ENCODE peak calls at places on chromosomes 12 and 14, in nine cellular contexts. T is PC-9, D is GM06990, Q is uterus, N is neural progenitor cell, P is upper lobe of right lung, O is H1, H is stomach, A is HCT116. Y is an unnamed sample.

GRCh38 chr12:116520801-116521471 is 38.2 kb upstream of the MAP1LC3B2 start:
- DNase-seq in T (no peak), D (no peak), Q (no peak), N (no peak), P (no peak), O (no peak), H (no peak), A (no peak), Y (no peak)

GRCh38 chr12:75503459-75503858 is 8.0 kb downstream of the KRR1 start:
- DNase-seq in T (no peak), D (no peak), Q (no peak), N (no peak), P (no peak), O (no peak), H (no peak), A (no peak), Y (no peak)

GRCh38 chr14:59454131-59454530 is 11.0 kb downstream of the GPR135 start:
- DNase-seq in T (no peak), D (no peak), Q (no peak), N (no peak), P (no peak), O (no peak), H (no peak), A (no peak), Y (no peak)

GRCh38 chr12:2551097-2551496 is 243.7 kb upstream of the FKBP4 start:
- DNase-seq in T (no peak), D (no peak), Q (no peak), N (no peak), P (no peak), O (no peak), H (no peak), A (no peak), Y (no peak)

GRCh38 chr14:21917699-21918436 is 244.2 kb upstream of the OR4E1 start:
- DNase-seq in T (peak; percentile 93), D (no peak), Q (peak; percentile 25), N (peak; percentile 68), P (no peak), O (no peak), H (peak; percentile 53), A (peak; percentile 31), Y (peak; percentile 79)

GRCh38 chr14:36746907-36747306 is 85.2 kb downstream of the PAX9 start:
- DNase-seq in T (no peak), D (no peak), Q (no peak), N (no peak), P (no peak), O (no peak), H (no peak), A (no peak), Y (no peak)

GRCh38 chr12:9340422-9341259 is 132.4 kb upstream of the PZP start:
- DNase-seq in T (no peak), D (no peak), Q (no peak), N (no peak), P (no peak), O (no peak), H (no peak), A (no peak), Y (no peak)

GRCh38 chr14:61258985-61259384 is 22.2 kb downstream of the TMEM30B start:
- DNase-seq in T (no peak), D (no peak), Q (no peak), N (no peak), P (no peak), O (no peak), H (no peak), A (no peak), Y (no peak)

GRCh38 chr12:53752651-53753050 is 872 bp upstream of the CISTR start:
- DNase-seq in T (no peak), D (no peak), Q (no peak), N (no peak), P (no peak), O (no peak), H (no peak), A (no peak), Y (no peak)

GRCh38 chr12:121801601-121802484 is 2.0 kb upstream of the SETD1B start:
- DNase-seq in T (no peak), D (no peak), Q (no peak), N (peak; percentile 58), P (no peak), O (no peak), H (no peak), A (no peak), Y (no peak)

GRCh38 chr14:101761881-101762529 is 496 bp downstream of the PPP2R5C start:
- DNase-seq in T (peak; percentile 32), D (peak; percentile 48), Q (peak; percentile 37), N (peak; percentile 39), P (peak; percentile 82), O (no peak), H (peak; percentile 54), A (no peak), Y (peak; percentile 67)

GRCh38 chr12:111404362-111405148 is 1.2 kb upstream of the SH2B3 start:
- DNase-seq in T (no peak), D (no peak), Q (peak; percentile 53), N (peak; percentile 57), P (no peak), O (no peak), H (no peak), A (no peak), Y (no peak)

GRCh38 chr14:24422261-24422660 is 7.2 kb downstream of the CBLN3 start:
- DNase-seq in T (no peak), D (no peak), Q (no peak), N (no peak), P (no peak), O (no peak), H (no peak), A (no peak), Y (no peak)

GRCh38 chr12:34292736-34293625 is 270.7 kb downstream of the ALG10 start:
- DNase-seq in T (no peak), D (no peak), Q (peak; percentile 5), N (no peak), P (peak; percentile 42), O (no peak), H (no peak), A (no peak), Y (no peak)

GRCh38 chr12:28550757-28551381 is 360.6 kb downstream of the CCDC91 start:
- DNase-seq in T (peak; percentile 71), D (no peak), Q (no peak), N (no peak), P (no peak), O (no peak), H (no peak), A (peak; percentile 37), Y (no peak)

GRCh38 chr12:90331821-90332220 is 623.2 kb downstream of the CCER1 start:
- DNase-seq in T (no peak), D (no peak), Q (no peak), N (no peak), P (no peak), O (no peak), H (no peak), A (no peak), Y (no peak)

GRCh38 chr12:129186952-129187351 is 333.7 kb downstream of the GLT1D1 start:
- DNase-seq in T (no peak), D (no peak), Q (no peak), N (peak; percentile 18), P (no peak), O (no peak), H (no peak), A (no peak), Y (no peak)

DNA sequence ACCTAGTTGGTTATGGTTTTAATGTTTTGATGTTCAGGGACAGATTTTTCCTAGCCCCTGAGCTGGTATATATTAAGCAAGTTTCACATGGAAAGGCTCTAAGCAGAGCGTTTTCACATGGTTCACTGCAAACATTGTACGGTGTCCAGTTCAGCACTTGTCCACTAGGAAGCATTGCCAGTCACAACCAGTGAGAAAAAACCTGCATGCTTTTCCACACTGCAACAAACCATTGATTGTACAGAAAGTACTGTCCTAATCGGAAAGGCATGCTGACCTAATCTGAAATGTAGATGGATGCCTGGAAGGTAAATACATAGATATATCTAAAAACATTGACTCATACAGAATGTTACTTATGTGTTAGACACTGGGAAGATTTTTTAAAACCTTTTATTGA is 25.0 kb upstream of the NPAS3 start:
- DNase-seq in T (no peak), D (no peak), Q (no peak), N (no peak), P (no peak), O (no peak), H (no peak), A (no peak), Y (no peak)
- TF ChIP-seq CTCF in T (no peak), D (no peak), Q (no peak), N (peak; percentile 10), P (no peak), O (no peak), H (no peak), A (no peak), Y (no peak)

GRCh38 chr12:130872179-130873096 is 572 bp downstream of the RAN start:
- DNase-seq in T (no peak), D (peak; percentile 71), Q (no peak), N (peak; percentile 71), P (peak; percentile 80), O (no peak), H (peak; percentile 38), A (no peak), Y (no peak)
- H3K36me3 ChIP-seq in T (peaks cover 49% of the 10 kb centered on the region), D (peaks cover 9% of the 10 kb centered on the region), Q (no peaks in the 10 kb centered on the region), N (peaks cover 35% of the 10 kb centered on the region), P (peaks cover 43% of the 10 kb centered on the region), O (peaks cover 27% of the 10 kb centered on the region), H (peaks cover 46% of the 10 kb centered on the region), A (peaks cover 49% of the 10 kb centered on the region), Y (peaks cover 5% of the 10 kb centered on the region)

DNA sequence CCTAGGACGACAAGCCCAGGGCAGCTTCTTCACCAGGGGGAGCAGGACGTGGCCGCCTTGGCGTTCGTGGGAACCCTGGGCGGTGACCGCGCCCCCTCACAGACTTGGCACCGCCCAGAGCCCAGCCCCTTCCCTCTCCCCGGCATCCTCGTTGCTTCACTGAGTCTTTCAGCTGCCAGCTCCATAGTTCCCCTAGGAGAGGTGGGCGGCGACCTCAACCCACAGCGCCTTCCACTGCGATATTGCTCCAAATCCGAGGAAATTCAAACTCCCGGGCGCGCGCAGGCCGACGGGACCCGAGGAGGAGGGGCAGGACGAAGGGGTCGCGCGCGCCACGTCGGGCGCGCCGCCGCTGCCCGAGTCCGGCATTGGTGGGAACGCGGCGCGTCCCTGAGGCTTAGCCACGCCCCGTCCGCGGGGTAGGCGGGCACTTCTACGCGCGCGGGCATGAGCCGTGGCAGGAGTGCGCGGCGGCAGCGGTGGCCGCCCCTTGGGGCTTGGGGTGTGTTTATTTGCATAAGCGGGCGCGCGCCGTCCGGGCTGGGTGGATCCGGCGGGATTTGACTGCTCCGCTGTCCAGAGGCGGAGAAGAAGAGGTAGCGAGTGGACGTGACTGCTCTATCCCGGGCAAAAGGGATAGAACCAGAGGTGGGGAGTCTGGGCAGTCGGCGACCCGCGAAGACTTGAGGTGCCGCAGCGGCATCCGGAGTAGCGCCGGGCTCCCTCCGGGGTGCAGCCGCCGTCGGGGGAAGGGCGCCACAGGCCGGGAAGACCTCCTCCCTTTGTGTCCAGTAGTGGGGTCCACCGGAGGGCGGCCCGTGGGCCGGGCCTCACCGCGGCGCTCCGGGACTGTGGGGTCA is at the start of the genes APAF1 and IKBIP:
- DNase-seq in T (peak; percentile 84), D (peak; percentile 99), Q (peak; percentile 95), N (peak; percentile 98), P (peak; percentile 99), O (peak; percentile 79), H (peak; percentile 99), A (peak; percentile 86), Y (peak; percentile 99)
- TF ChIP-seq CTCF in T (no peak), D (no peak), Q (no peak), N (no peak), P (no peak), O (no peak), H (no peak), A (no peak), Y (no peak)

DNA sequence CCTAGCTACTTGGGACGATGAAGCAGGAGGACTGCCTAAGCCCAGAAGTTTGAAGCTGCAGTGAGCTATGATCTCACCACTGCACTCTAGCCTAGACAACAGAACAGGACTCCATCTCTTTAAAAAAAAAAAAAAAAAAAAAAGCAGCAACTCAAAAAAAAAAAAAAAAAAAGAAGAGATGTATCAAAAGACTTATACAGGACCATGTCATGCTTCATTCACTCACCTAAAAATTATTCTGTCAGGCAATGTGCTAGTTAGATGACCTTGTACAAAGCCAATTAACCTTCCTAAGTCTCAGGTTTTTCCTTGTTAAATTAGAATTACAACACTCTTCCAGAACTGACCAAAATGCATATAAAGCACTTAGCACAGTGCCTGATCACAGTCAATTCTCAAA is 50.9 kb downstream of the BAZ1A start:
- DNase-seq in T (no peak), D (no peak), Q (no peak), N (no peak), P (no peak), O (no peak), H (no peak), A (no peak), Y (no peak)
- H3K36me3 ChIP-seq in T (no peaks in the 10 kb centered on the region), D (peaks cover 4% of the 10 kb centered on the region), Q (no peaks in the 10 kb centered on the region), N (no peaks in the 10 kb centered on the region), P (peaks cover 23% of the 10 kb centered on the region), O (no peaks in the 10 kb centered on the region), H (peaks cover 52% of the 10 kb centered on the region), A (peaks cover 4% of the 10 kb centered on the region), Y (no peaks in the 10 kb centered on the region)

Y was measured in mucosa of descending colon.